ENCODE peak calls at places on chromosomes 13 and 19, in seven cellular contexts. S is body of pancreas; B is CD4-positive, alpha-beta T cell; H is GM23248; R is adrenal gland; G is suprapubic skin; I is right atrium auricular region. U is an unnamed sample.

GRCh38 chr13:111532111-111532510 is 211.7 kb downstream of the TEX29 start:
- DNase-seq in S (no peak), B (no peak), H (no peak), R (no peak), G (no peak), I (no peak), U (no peak)

GRCh38 chr13:41811588-41812021 is 149.3 kb downstream of the VWA8 start:
- DNase-seq in S (no peak), B (no peak), H (no peak), R (no peak), G (no peak), I (no peak), U (no peak)

GRCh38 chr13:112825071-112825470 is 135.2 kb downstream of the ATP11A start:
- DNase-seq in S (no peak), B (no peak), H (no peak), R (no peak), G (peak), I (no peak), U (no peak)

GRCh38 chr19:34962281-34962944 is 1.6 kb downstream of the ZNF792 start:
- DNase-seq in S (peak), B (no peak), H (no peak), R (peak), G (no peak), I (no peak), U (no peak)

GRCh38 chr13:38950987-38951386 is 39.6 kb downstream of the STOML3 start:
- DNase-seq in S (no peak), B (no peak), H (no peak), R (no peak), G (no peak), I (no peak), U (no peak)

GRCh38 chr19:18284710-18285430 is 3.4 kb upstream of the JUND start:
- DNase-seq in S (no peak), B (no peak), H (no peak), R (no peak), G (no peak), I (no peak), U (no peak)

GRCh38 chr19:11355160-11356073 is at the start of gene PLPPR2:
- DNase-seq in S (peak), B (peak), H (peak), R (peak), G (peak), I (peak), U (peak)

GRCh38 chr13:78298657-78299056 is 304.7 kb downstream of the POU4F1 start:
- DNase-seq in S (no peak), B (no peak), H (peak), R (no peak), G (no peak), I (no peak), U (no peak)

GRCh38 chr13:44267966-44268365 is 105.7 kb upstream of the SERP2 start:
- DNase-seq in S (no peak), B (no peak), H (peak), R (no peak), G (no peak), I (no peak), U (no peak)

GRCh38 chr13:113837554-113838355 is 26.1 kb downstream of the GAS6 start:
- DNase-seq in S (peak), B (no peak), H (peak), R (peak), G (peak), I (peak), U (peak)

GRCh38 chr13:67742478-67742877 is 512.3 kb upstream of the PCDH9 start:
- DNase-seq in S (no peak), B (no peak), H (no peak), R (no peak), G (no peak), I (no peak), U (no peak)

GRCh38 chr19:46659151-46660007 is 1.6 kb downstream of the DACT3 start:
- DNase-seq in S (peak), B (no peak), H (peak), R (peak), G (no peak), I (no peak), U (no peak)

DNA sequence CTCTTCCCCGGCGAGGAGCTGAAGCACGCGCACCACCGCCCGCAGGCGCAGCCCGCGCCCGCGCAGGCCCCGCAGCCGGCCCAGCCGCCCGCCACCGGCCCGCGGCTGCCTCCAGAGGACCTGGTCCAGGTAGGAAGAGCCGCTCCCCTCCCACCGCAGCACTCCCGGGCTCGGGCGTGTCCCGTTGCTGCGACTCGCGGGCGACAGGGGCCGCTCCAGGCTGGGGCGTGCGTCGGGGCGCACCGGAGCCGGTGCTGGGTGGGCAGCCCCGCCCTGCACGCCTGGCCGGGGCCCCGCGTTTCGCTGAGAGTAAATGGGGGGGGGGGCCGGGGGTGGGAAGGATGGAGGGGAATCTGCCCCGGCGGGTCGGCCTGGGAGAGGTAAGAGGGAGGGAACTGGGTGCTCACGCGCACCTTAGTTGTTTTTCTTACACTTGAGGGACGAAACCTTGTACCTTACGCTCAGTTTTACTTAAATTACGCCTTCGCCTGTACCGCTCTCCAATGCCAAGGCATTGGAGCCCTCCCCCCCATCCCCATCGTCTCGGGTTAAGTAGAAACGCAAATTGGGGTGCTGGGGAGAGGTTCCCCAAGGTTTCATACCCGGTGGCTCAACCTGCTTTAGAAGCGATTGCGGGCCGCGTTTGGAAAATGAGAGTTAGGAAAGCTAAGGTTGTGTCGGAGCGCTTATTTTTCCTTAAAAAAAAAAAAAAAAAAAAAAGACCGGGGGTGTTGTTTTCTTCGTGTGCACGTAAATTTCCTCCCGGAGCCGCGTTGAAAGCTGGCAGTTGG is 850 bp downstream of the KLF5 start:
- DNase-seq in S (peak), B (peak), H (peak), R (peak), G (no peak), I (no peak), U (peak)
- H3K27ac ChIP-seq in S (peak), B (no peak), H (peak), R (peak), G (peak), I (peak), U (peak)

GRCh38 chr13:48542581-48543341 is 9.9 kb upstream of the RCBTB2 start:
- DNase-seq in S (peak), B (no peak), H (peak), R (peak), G (no peak), I (peak), U (peak)
- H3K27ac ChIP-seq in S (peak), B (no peak), H (no peak), R (peak), G (peak), I (peak), U (peak)

GRCh38 chr19:6482343-6482686 is 728 bp upstream of the DENND1C start:
- DNase-seq in S (no peak), B (no peak), H (no peak), R (no peak), G (no peak), I (no peak), U (no peak)
- H3K27ac ChIP-seq in S (no peak), B (peak), H (no peak), R (no peak), G (no peak), I (no peak), U (no peak)

GRCh38 chr19:4448147-4448985 is 9.2 kb downstream of the UBXN6 start:
- DNase-seq in S (peak), B (no peak), H (no peak), R (peak), G (no peak), I (no peak), U (no peak)
- H3K27ac ChIP-seq in S (peak), B (no peak), H (no peak), R (peak), G (peak), I (peak), U (peak)

U was measured in prostate gland.